ENCODE peak calls at places on chromosomes 16 and 17, in eight cellular contexts. P, L, N, O, I, X, S and R are unnamed samples.

GRCh38 chr17:34580685-34581445 is 1.5 kb downstream of the TMEM132E start:
- DNase-seq in P (no peak), L (no peak), N (no peak), O (no peak), I (no peak), X (no peak), S (no peak), R (no peak)

GRCh38 chr17:28334176-28334575 is 1.1 kb downstream of the IFT20 start:
- DNase-seq in P (no peak), L (no peak), N (no peak), O (no peak), I (no peak), X (no peak), S (no peak), R (no peak)

GRCh38 chr16:88345031-88345942 is 37.5 kb upstream of the ZNF469 start:
- DNase-seq in P (no peak), L (no peak), N (peak), O (no peak), I (no peak), X (no peak), S (no peak), R (no peak)

GRCh38 chr17:50817838-50818237 is 17.5 kb upstream of the WFIKKN2 start:
- DNase-seq in P (no peak), L (no peak), N (no peak), O (no peak), I (no peak), X (peak), S (no peak), R (no peak)

GRCh38 chr17:28871056-28871579 is 16.3 kb downstream of the ERAL1 start:
- DNase-seq in P (no peak), L (no peak), N (peak), O (no peak), I (no peak), X (no peak), S (no peak), R (no peak)

GRCh38 chr16:15658556-15658955 is 8.5 kb downstream of the NDE1 start:
- DNase-seq in P (no peak), L (no peak), N (no peak), O (no peak), I (no peak), X (no peak), S (no peak), R (no peak)

GRCh38 chr17:2400474-2400866 is 390 bp downstream of the MNT start:
- DNase-seq in P (no peak), L (peak), N (peak), O (peak), I (peak), X (peak), S (peak), R (peak)

GRCh38 chr16:19167710-19168172 is 299 bp upstream of the SYT17 start:
- DNase-seq in P (peak), L (no peak), N (peak), O (no peak), I (peak), X (peak), S (peak), R (peak)

GRCh38 chr16:16994831-16995230 is 475.9 kb downstream of the XYLT1 start:
- DNase-seq in P (no peak), L (no peak), N (no peak), O (no peak), I (no peak), X (no peak), S (no peak), R (no peak)

GRCh38 chr17:75406222-75406615 is 741 bp upstream of the GRB2 start:
- DNase-seq in P (no peak), L (no peak), N (no peak), O (no peak), I (no peak), X (no peak), S (no peak), R (no peak)

GRCh38 chr17:50841949-50842354 is 6.6 kb downstream of the WFIKKN2 start:
- DNase-seq in P (peak), L (no peak), N (peak), O (peak), I (peak), X (peak), S (peak), R (peak)

GRCh38 chr16:51807551-51807950 is 656.5 kb upstream of the SALL1 start:
- DNase-seq in P (no peak), L (no peak), N (no peak), O (no peak), I (no peak), X (no peak), S (no peak), R (no peak)

GRCh38 chr17:78407387-78407990 is 29.0 kb downstream of the PGS1 start:
- DNase-seq in P (no peak), L (no peak), N (no peak), O (no peak), I (no peak), X (no peak), S (no peak), R (no peak)

GRCh38 chr17:35846055-35846809 is 22.5 kb downstream of the HEATR9 start:
- DNase-seq in P (no peak), L (no peak), N (no peak), O (no peak), I (no peak), X (no peak), S (no peak), R (no peak)

GRCh38 chr17:7060165-7060890 is 16.4 kb upstream of the SLC16A11 start:
- DNase-seq in P (peak), L (peak), N (no peak), O (peak), I (no peak), X (peak), S (no peak), R (no peak)

GRCh38 chr17:13792314-13792713 is 190.6 kb upstream of the HS3ST3A1 start:
- DNase-seq in P (peak), L (no peak), N (no peak), O (no peak), I (no peak), X (peak), S (no peak), R (no peak)

GRCh38 chr17:6787081-6787693 is 11.2 kb downstream of the FBXO39 start:
- DNase-seq in P (no peak), L (no peak), N (no peak), O (no peak), I (no peak), X (no peak), S (no peak), R (no peak)

GRCh38 chr17:8900626-8901585 is 33.4 kb upstream of the PIK3R6 start:
- DNase-seq in P (no peak), L (no peak), N (no peak), O (no peak), I (no peak), X (no peak), S (no peak), R (no peak)

GRCh38 chr17:36475346-36475970 is 11.0 kb upstream of the ZNHIT3 start:
- DNase-seq in P (no peak), L (no peak), N (no peak), O (no peak), I (no peak), X (no peak), S (no peak), R (no peak)

GRCh38 chr17:83200746-83201145 is 121.3 kb downstream of the METRNL start:
- DNase-seq in P (no peak), L (no peak), N (peak), O (no peak), I (no peak), X (no peak), S (no peak), R (peak)

GRCh38 chr16:84360170-84360569 is 8.2 kb upstream of the ATP2C2 start:
- DNase-seq in P (no peak), L (peak), N (no peak), O (no peak), I (no peak), X (peak), S (no peak), R (no peak)

GRCh38 chr17:10620823-10621222 is 36.3 kb downstream of the MYH3 start:
- DNase-seq in P (no peak), L (no peak), N (no peak), O (no peak), I (no peak), X (no peak), S (no peak), R (no peak)

GRCh38 chr16:56916571-56917403 is 15.2 kb upstream of the HERPUD1 start:
- DNase-seq in P (no peak), L (no peak), N (no peak), O (no peak), I (no peak), X (no peak), S (no peak), R (no peak)

GRCh38 chr16:66370786-66371684 is 4.5 kb downstream of the CDH5 start:
- DNase-seq in P (no peak), L (no peak), N (no peak), O (no peak), I (no peak), X (no peak), S (no peak), R (no peak)

GRCh38 chr16:11586856-11587642 is at the start of gene LITAF:
- DNase-seq in P (peak), L (peak), N (peak), O (peak), I (peak), X (no peak), S (no peak), R (peak)

GRCh38 chr16:10551881-10552280 is 28.5 kb downstream of the EMP2 start:
- DNase-seq in P (no peak), L (no peak), N (no peak), O (no peak), I (no peak), X (no peak), S (no peak), R (no peak)

GRCh38 chr17:69802045-69802740 is 272.8 kb upstream of the KCNJ16 start:
- DNase-seq in P (no peak), L (no peak), N (peak), O (no peak), I (no peak), X (no peak), S (no peak), R (no peak)

GRCh38 chr17:50483266-50483665 is 4.6 kb downstream of the RSAD1 start:
- DNase-seq in P (no peak), L (no peak), N (no peak), O (no peak), I (no peak), X (no peak), S (no peak), R (no peak)

GRCh38 chr17:41329279-41329925 is 13.9 kb upstream of the KRTAP17-1 start:
- DNase-seq in P (peak), L (no peak), N (no peak), O (peak), I (peak), X (peak), S (peak), R (no peak)

GRCh38 chr16:54934536-54935410 is 4.1 kb downstream of the IRX5 start:
- DNase-seq in P (no peak), L (no peak), N (peak), O (no peak), I (peak), X (peak), S (no peak), R (no peak)

GRCh38 chr17:80594666-80595269 is 50.1 kb downstream of the RPTOR start:
- DNase-seq in P (no peak), L (no peak), N (no peak), O (no peak), I (no peak), X (no peak), S (no peak), R (no peak)

GRCh38 chr16:71461686-71462648 is at the start of gene ZNF23:
- DNase-seq in P (peak), L (peak), N (peak), O (peak), I (peak), X (peak), S (peak), R (peak)

GRCh38 chr16:82300374-82300936 is 130.4 kb upstream of the MPHOSPH6 start:
- DNase-seq in P (no peak), L (no peak), N (no peak), O (no peak), I (no peak), X (no peak), S (no peak), R (no peak)

GRCh38 chr17:79951361-79952264 is 84.1 kb downstream of the TBC1D16 start:
- DNase-seq in P (peak), L (no peak), N (peak), O (no peak), I (no peak), X (peak), S (no peak), R (peak)

GRCh38 chr17:56798916-56799315 is 34.8 kb downstream of the C17orf67 start:
- DNase-seq in P (no peak), L (no peak), N (no peak), O (no peak), I (no peak), X (no peak), S (no peak), R (no peak)

GRCh38 chr17:50139950-50140885 is 10.3 kb upstream of the SAMD14 start:
- DNase-seq in P (peak), L (peak), N (peak), O (peak), I (peak), X (peak), S (peak), R (peak)

GRCh38 chr17:59746849-59747445 is 39.5 kb downstream of the VMP1 start:
- DNase-seq in P (peak), L (no peak), N (no peak), O (no peak), I (no peak), X (peak), S (peak), R (no peak)

GRCh38 chr17:70295329-70295728 is 126.0 kb downstream of the KCNJ2 start:
- DNase-seq in P (peak), L (no peak), N (no peak), O (no peak), I (no peak), X (no peak), S (no peak), R (no peak)